ENCODE peak calls at places on chromosomes 13 and 19, in four cellular contexts. One of them, this sample, is unnamed.

GRCh38 chr19:6967962-6968361 is 53.3 kb downstream of the MBD3L2B start:
- DNase-seq in NCI-H2171 treated with DMSO at 0.1 percent for 48 hours: no peak
- DNase-seq in neural crest cell: no peak
- DNase-seq in sigmoid colon: no peak
- DNase-seq in this sample: no peak

GRCh38 chr19:48717059-48717395 is 2.5 kb downstream of the MAMSTR start:
- DNase-seq in NCI-H2171 treated with DMSO at 0.1 percent for 48 hours: no peak
- DNase-seq in neural crest cell: no peak
- DNase-seq in sigmoid colon: no peak
- DNase-seq in this sample: no peak

GRCh38 chr19:15702590-15702930 is 25.3 kb upstream of the OR10H2 start:
- DNase-seq in NCI-H2171 treated with DMSO at 0.1 percent for 48 hours: peak
- DNase-seq in neural crest cell: no peak
- DNase-seq in sigmoid colon: peak
- DNase-seq in this sample: peak

GRCh38 chr19:38769635-38770211 is 3.6 kb downstream of the LGALS7 start:
- DNase-seq in NCI-H2171 treated with DMSO at 0.1 percent for 48 hours: no peak
- DNase-seq in neural crest cell: peak
- DNase-seq in sigmoid colon: peak
- DNase-seq in this sample: no peak

GRCh38 chr19:41217741-41218140 is 1.3 kb upstream of the AXL start:
- DNase-seq in NCI-H2171 treated with DMSO at 0.1 percent for 48 hours: no peak
- DNase-seq in neural crest cell: no peak
- DNase-seq in sigmoid colon: no peak
- DNase-seq in this sample: no peak

GRCh38 chr13:80374453-80374852 is 33.5 kb upstream of the SPRY2 start:
- DNase-seq in NCI-H2171 treated with DMSO at 0.1 percent for 48 hours: no peak
- DNase-seq in neural crest cell: no peak
- DNase-seq in sigmoid colon: peak
- DNase-seq in this sample: no peak

GRCh38 chr13:34357435-34358232 is 539.7 kb downstream of the RFC3 start:
- DNase-seq in NCI-H2171 treated with DMSO at 0.1 percent for 48 hours: peak
- DNase-seq in neural crest cell: no peak
- DNase-seq in sigmoid colon: no peak
- DNase-seq in this sample: no peak

GRCh38 chr19:19595171-19595701 is 23.3 kb downstream of the PBX4 start:
- DNase-seq in NCI-H2171 treated with DMSO at 0.1 percent for 48 hours: peak
- DNase-seq in neural crest cell: no peak
- DNase-seq in sigmoid colon: no peak
- DNase-seq in this sample: peak

GRCh38 chr13:96460571-96460970 is 370.7 kb downstream of the HS6ST3 start:
- DNase-seq in NCI-H2171 treated with DMSO at 0.1 percent for 48 hours: no peak
- DNase-seq in neural crest cell: no peak
- DNase-seq in sigmoid colon: no peak
- DNase-seq in this sample: no peak

GRCh38 chr19:40225440-40226305 is 816 bp downstream of the CCNP start:
- DNase-seq in NCI-H2171 treated with DMSO at 0.1 percent for 48 hours: no peak
- DNase-seq in neural crest cell: no peak
- DNase-seq in sigmoid colon: no peak
- DNase-seq in this sample: no peak

GRCh38 chr19:57587529-57587928 is 3.6 kb downstream of the ZIK1 start:
- DNase-seq in NCI-H2171 treated with DMSO at 0.1 percent for 48 hours: no peak
- DNase-seq in neural crest cell: no peak
- DNase-seq in sigmoid colon: no peak
- DNase-seq in this sample: no peak

GRCh38 chr13:111948811-111949210 is 118.1 kb upstream of the SOX1 start:
- DNase-seq in NCI-H2171 treated with DMSO at 0.1 percent for 48 hours: no peak
- DNase-seq in neural crest cell: no peak
- DNase-seq in sigmoid colon: no peak
- DNase-seq in this sample: no peak

GRCh38 chr13:94318418-94318817 is 161.1 kb downstream of the DCT start:
- DNase-seq in NCI-H2171 treated with DMSO at 0.1 percent for 48 hours: no peak
- DNase-seq in neural crest cell: no peak
- DNase-seq in sigmoid colon: no peak
- DNase-seq in this sample: no peak

GRCh38 chr19:50189326-50189725 is 14.1 kb upstream of the MYH14 start:
- DNase-seq in NCI-H2171 treated with DMSO at 0.1 percent for 48 hours: no peak
- DNase-seq in neural crest cell: no peak
- DNase-seq in sigmoid colon: no peak
- DNase-seq in this sample: no peak

This sample was measured in NCI-H1694 treated with DMSO at 0.1 percent for 48 hours.